ENCODE peak calls at places on chromosomes 4 and X, in four cellular contexts. One of them, this sample, is unnamed.

GRCh38 chr4:76197971-76198410 is 15.6 kb downstream of the SCARB2 start:
- DNase-seq in HEK293T: no peak
- DNase-seq in WTC11: no peak
- DNase-seq in HepG2: no peak
- DNase-seq in this sample: no peak

GRCh38 chrX:17038681-17039161 is 92.3 kb downstream of the REPS2 start:
- DNase-seq in HEK293T: no peak
- DNase-seq in WTC11: no peak
- DNase-seq in HepG2: no peak
- DNase-seq in this sample: no peak

GRCh38 chr4:184475096-184475461 is 729 bp upstream of the IRF2 start:
- DNase-seq in HEK293T: peak; percentile 12
- DNase-seq in WTC11: peak; percentile 31
- DNase-seq in HepG2: no peak
- DNase-seq in this sample: peak; percentile 72

GRCh38 chr4:158020175-158020574 is 152.7 kb downstream of the GASK1B start:
- DNase-seq in HEK293T: peak; percentile 8
- DNase-seq in WTC11: no peak
- DNase-seq in HepG2: peak; percentile 92
- DNase-seq in this sample: no peak

GRCh38 chr4:153759407-153760226 is at the start of gene RNF175:
- DNase-seq in HEK293T: no peak
- DNase-seq in WTC11: peak; percentile 51
- DNase-seq in HepG2: no peak
- DNase-seq in this sample: no peak

GRCh38 chrX:49171752-49172279 is at the start of gene PLP2:
- DNase-seq in HEK293T: no peak
- DNase-seq in WTC11: no peak
- DNase-seq in HepG2: no peak
- DNase-seq in this sample: peak; percentile 49

GRCh38 chr4:127634181-127634580 is 1.4 kb downstream of the INTU start:
- DNase-seq in HEK293T: no peak
- DNase-seq in WTC11: no peak
- DNase-seq in HepG2: no peak
- DNase-seq in this sample: no peak

GRCh38 chr4:124459196-124459921 is 253.2 kb downstream of the ANKRD50 start:
- DNase-seq in HEK293T: no peak
- DNase-seq in WTC11: no peak
- DNase-seq in HepG2: no peak
- DNase-seq in this sample: no peak

GRCh38 chr4:25916870-25917269 is 2.9 kb downstream of the SMIM20 start:
- DNase-seq in HEK293T: no peak
- DNase-seq in WTC11: no peak
- DNase-seq in HepG2: no peak
- DNase-seq in this sample: no peak

GRCh38 chr4:155690044-155690837 is 23.6 kb downstream of the GUCY1A1 start:
- DNase-seq in HEK293T: no peak
- DNase-seq in WTC11: no peak
- DNase-seq in HepG2: no peak
- DNase-seq in this sample: no peak

GRCh38 chr4:150235317-150235716 is 157.1 kb downstream of the DCLK2 start:
- DNase-seq in HEK293T: no peak
- DNase-seq in WTC11: no peak
- DNase-seq in HepG2: no peak
- DNase-seq in this sample: no peak

GRCh38 chr4:70382691-70383181 is at the start of gene SMR3B:
- DNase-seq in HEK293T: no peak
- DNase-seq in WTC11: no peak
- DNase-seq in HepG2: no peak
- DNase-seq in this sample: no peak

GRCh38 chr4:183164963-183165362 is 65.9 kb downstream of the WWC2 start:
- DNase-seq in HEK293T: no peak
- DNase-seq in WTC11: no peak
- DNase-seq in HepG2: no peak
- DNase-seq in this sample: no peak

GRCh38 chr4:108398326-108398725 is 222.1 kb upstream of the RPL34 start:
- DNase-seq in HEK293T: no peak
- DNase-seq in WTC11: no peak
- DNase-seq in HepG2: no peak
- DNase-seq in this sample: no peak

GRCh38 chrX:107731831-107732502 is 43.6 kb downstream of the TSC22D3 start:
- DNase-seq in HEK293T: peak; percentile 61
- DNase-seq in WTC11: peak; percentile 52
- DNase-seq in HepG2: no peak
- DNase-seq in this sample: peak; percentile 72

GRCh38 chr4:172786039-172786792 is 382.4 kb upstream of the GALNT7 start:
- DNase-seq in HEK293T: no peak
- DNase-seq in WTC11: no peak
- DNase-seq in HepG2: no peak
- DNase-seq in this sample: no peak

GRCh38 chr4:126558596-126558995 is 1074.2 kb upstream of the INTU start:
- DNase-seq in HEK293T: no peak
- DNase-seq in WTC11: no peak
- DNase-seq in HepG2: no peak
- DNase-seq in this sample: no peak

GRCh38 chrX:42119076-42119475 is 195.7 kb upstream of the CASK start:
- DNase-seq in HEK293T: no peak
- DNase-seq in WTC11: no peak
- DNase-seq in HepG2: peak; percentile 81
- DNase-seq in this sample: no peak

GRCh38 chrX:154484255-154485149 is 1.9 kb downstream of the UBL4A start:
- DNase-seq in HEK293T: no peak
- DNase-seq in WTC11: no peak
- DNase-seq in HepG2: no peak
- DNase-seq in this sample: peak; percentile 35

GRCh38 chr4:25903905-25904747 is 9.9 kb upstream of the SMIM20 start:
- DNase-seq in HEK293T: no peak
- DNase-seq in WTC11: no peak
- DNase-seq in HepG2: no peak
- DNase-seq in this sample: no peak

GRCh38 chr4:189940178-189941004 is at the start of gene FRG1:
- DNase-seq in HEK293T: peak; percentile 76
- DNase-seq in WTC11: peak; percentile 90
- DNase-seq in HepG2: peak; percentile 88
- DNase-seq in this sample: peak; percentile 95

GRCh38 chr4:145619639-145619996 is 433 bp downstream of the MMAA start:
- DNase-seq in HEK293T: no peak
- DNase-seq in WTC11: no peak
- DNase-seq in HepG2: peak; percentile 81
- DNase-seq in this sample: no peak

GRCh38 chr4:140151700-140152014 is 2.3 kb downstream of the MAML3 start:
- DNase-seq in HEK293T: peak; percentile 76
- DNase-seq in WTC11: peak; percentile 82
- DNase-seq in HepG2: peak; percentile 23
- DNase-seq in this sample: peak; percentile 84

GRCh38 chr4:167826281-167826680 is 266.1 kb upstream of the ANXA10 start:
- DNase-seq in HEK293T: no peak
- DNase-seq in WTC11: no peak
- DNase-seq in HepG2: no peak
- DNase-seq in this sample: no peak
- TF ChIP-seq ELF4 in HEK293T: no peak
- TF ChIP-seq ELF4 in WTC11: no peak
- TF ChIP-seq ELF4 in HepG2: no peak
- TF ChIP-seq ELF4 in this sample: no peak

GRCh38 chr4:66475596-66475995 is 805.3 kb upstream of the EPHA5 start:
- DNase-seq in HEK293T: no peak
- DNase-seq in WTC11: no peak
- DNase-seq in HepG2: no peak
- DNase-seq in this sample: no peak
- TF ChIP-seq ELF4 in HEK293T: no peak
- TF ChIP-seq ELF4 in WTC11: no peak
- TF ChIP-seq ELF4 in HepG2: no peak
- TF ChIP-seq ELF4 in this sample: no peak

DNA sequence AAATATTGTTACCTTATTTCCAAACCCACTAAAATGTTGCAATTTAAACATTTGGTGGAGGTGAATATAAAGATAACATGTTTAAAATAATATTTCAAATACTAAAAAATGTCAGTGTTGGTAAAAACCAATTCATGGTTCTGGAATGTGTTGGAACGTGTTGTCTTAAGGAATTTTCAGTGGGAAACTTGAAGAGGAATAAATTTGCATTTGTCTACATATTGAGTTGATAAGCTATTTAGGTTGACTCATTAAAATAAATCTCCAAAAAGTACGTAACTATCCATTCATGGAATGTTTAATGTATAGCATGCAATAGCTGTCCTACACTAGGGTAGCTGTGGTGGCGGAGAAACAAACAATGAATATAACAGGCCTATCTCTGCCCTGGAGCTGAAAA is 20.2 kb downstream of the SHISA3 start:
- DNase-seq in HEK293T: no peak
- DNase-seq in WTC11: no peak
- DNase-seq in HepG2: no peak
- DNase-seq in this sample: no peak
- TF ChIP-seq ELF4 in HEK293T: no peak
- TF ChIP-seq ELF4 in WTC11: no peak
- TF ChIP-seq ELF4 in HepG2: no peak
- TF ChIP-seq ELF4 in this sample: no peak

DNA sequence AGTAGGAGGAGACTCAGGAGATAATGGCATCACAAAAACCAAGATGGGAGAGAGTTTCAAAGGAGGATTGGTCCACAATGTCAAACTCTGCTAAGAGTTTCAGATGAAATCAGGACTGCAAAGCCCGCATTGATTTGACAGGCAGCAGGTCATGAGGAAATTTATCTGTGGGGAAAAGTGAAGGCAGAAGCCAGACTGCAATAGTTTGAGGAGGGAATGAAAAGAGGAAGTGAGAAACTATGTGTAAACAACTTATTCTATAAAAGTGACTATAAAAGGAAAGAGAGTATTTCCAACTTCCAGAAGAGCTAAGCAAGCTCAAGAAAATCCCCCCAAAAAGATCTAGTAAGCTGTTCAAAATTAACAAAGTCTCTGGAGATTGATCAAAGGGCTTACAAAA is 66.3 kb upstream of the DGKK start:
- DNase-seq in HEK293T: no peak
- DNase-seq in WTC11: no peak
- DNase-seq in HepG2: no peak
- DNase-seq in this sample: no peak
- TF ChIP-seq ELF4 in HEK293T: no peak
- TF ChIP-seq ELF4 in WTC11: no peak
- TF ChIP-seq ELF4 in HepG2: no peak
- TF ChIP-seq ELF4 in this sample: no peak

DNA sequence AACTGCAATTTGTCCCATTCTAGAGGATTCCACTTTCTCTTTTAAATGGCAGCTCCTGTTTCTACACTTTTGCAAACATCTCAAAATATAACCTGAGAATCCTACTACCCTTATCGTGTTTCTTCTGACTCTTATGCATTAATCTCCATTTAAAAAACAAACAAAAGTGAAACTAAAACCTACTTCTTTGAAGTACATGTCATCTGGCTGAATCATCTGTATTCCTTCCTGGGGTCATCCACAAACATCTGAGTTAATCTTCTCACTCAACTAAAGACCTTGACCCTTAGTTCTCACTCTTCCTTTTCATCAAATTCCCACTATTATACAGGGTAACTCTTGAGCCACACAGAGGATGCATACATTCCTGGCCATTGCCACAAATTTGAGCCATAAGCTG is 584.8 kb downstream of the PPARGC1A start:
- DNase-seq in HEK293T: no peak
- DNase-seq in WTC11: no peak
- DNase-seq in HepG2: peak; percentile 2
- DNase-seq in this sample: no peak
- TF ChIP-seq ELF4 in HEK293T: no peak
- TF ChIP-seq ELF4 in WTC11: no peak
- TF ChIP-seq ELF4 in HepG2: no peak
- TF ChIP-seq ELF4 in this sample: no peak

DNA sequence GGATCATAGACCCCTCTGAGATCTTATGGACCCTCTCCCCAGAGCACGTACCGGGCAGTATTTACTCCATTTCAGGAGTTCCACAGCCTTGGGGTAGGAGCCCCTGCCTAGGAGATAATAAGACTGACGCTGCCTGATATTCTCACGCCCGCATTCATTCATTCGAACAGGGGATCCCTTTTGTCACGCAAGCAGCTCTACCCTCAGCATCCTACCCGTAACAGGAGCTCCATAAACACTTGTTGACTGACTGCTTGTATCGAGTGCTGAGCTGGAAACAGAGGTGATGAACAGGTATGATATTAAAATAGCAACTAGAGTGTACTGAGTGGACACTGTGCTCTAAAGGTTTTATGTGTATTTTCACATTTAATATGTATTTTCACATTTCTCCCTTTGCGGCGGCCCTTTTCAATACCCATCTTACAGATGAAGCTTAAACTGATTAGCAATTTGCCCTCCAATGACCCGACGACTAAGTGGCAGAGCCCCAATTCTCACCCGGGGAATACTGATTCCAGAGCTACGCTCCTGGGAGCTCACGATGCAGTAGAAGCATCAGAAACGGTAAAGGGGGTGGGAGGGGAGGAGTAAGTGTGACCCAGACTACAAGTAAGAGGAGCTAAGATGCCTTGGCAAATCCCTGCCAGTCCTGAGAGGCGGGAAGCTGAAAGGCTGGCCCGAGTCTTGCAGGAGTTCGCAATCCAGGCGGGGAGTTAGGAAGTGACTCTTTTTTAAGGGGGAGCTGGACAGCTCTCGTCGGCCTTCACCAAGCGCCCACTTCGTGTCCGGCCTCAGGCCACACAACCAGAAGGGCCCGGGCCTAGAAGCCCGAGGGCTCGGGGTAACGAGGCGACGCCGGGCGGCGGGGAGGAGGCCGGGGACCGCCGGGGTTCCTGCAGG is 747 bp downstream of the RAB28 start:
- DNase-seq in HEK293T: peak; percentile 34
- DNase-seq in WTC11: peak; percentile 50
- DNase-seq in HepG2: peak; percentile 13
- DNase-seq in this sample: peak; percentile 14
- TF ChIP-seq ELF4 in HEK293T: no peak
- TF ChIP-seq ELF4 in WTC11: no peak
- TF ChIP-seq ELF4 in HepG2: no peak
- TF ChIP-seq ELF4 in this sample: no peak

GRCh38 chrX:13690836-13691235 is 1.9 kb downstream of the RAB9A start:
- DNase-seq in HEK293T: no peak
- DNase-seq in WTC11: no peak
- DNase-seq in HepG2: no peak
- DNase-seq in this sample: no peak

GRCh38 chrX:13693341-13693871 is 4.5 kb downstream of the RAB9A start:
- DNase-seq in HEK293T: no peak
- DNase-seq in WTC11: no peak
- DNase-seq in HepG2: no peak
- DNase-seq in this sample: no peak

GRCh38 chrX:13692771-13693231 is 3.9 kb downstream of the RAB9A start:
- DNase-seq in HEK293T: no peak
- DNase-seq in WTC11: no peak
- DNase-seq in HepG2: no peak
- DNase-seq in this sample: no peak

GRCh38 chrX:13689519-13690211 is 737 bp downstream of the RAB9A start:
- DNase-seq in HEK293T: peak; percentile 18
- DNase-seq in WTC11: no peak
- DNase-seq in HepG2: no peak
- DNase-seq in this sample: no peak

DNA sequence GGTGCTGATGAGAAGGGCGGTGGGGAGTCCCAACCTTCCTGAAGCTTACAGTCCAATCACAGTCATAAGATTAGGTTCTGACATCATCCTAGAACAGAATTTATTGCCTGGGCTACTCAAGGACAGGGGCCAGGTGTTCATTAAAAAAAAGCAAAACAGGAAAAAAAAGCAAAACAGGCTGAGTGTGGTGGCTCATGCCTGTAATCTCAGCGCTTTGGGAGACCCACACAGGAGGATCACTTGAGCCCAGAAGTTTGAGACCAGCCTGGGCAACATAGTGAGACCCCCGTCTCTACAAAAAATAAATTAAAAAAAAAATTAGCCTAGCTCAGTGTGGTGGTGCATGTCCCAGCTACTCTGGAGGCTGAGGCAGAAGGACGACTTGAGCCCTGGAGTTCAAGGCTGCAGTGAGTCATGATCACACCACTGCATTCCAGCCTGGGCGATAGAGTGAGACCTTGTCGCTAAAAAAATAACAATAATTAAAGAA is 3.0 kb downstream of the RAB9A start:
- DNase-seq in HEK293T: no peak
- DNase-seq in WTC11: no peak
- DNase-seq in HepG2: peak; percentile 3
- DNase-seq in this sample: peak; percentile 28
- TF ChIP-seq ELF4 in HEK293T: no peak
- TF ChIP-seq ELF4 in WTC11: no peak
- TF ChIP-seq ELF4 in HepG2: no peak
- TF ChIP-seq ELF4 in this sample: no peak